ENCODE peak calls at places on chromosomes 4 and X, in ten cellular contexts. H, W, V, I, F, L, C, M, B and G are unnamed samples.
A peak's percentile ranks its signal among the peaks of the same experiment; 100 is the strongest.

GRCh38 chrX:123976671-123977316 is 15.3 kb downstream of the STAG2 start:
- DNase-seq in C (no peak), I (no peak), H (no peak), B (no peak), F (peak; percentile 31), V (no peak), W (no peak), L (no peak), M (no peak), G (no peak)

GRCh38 chr4:185128272-185129119 is 14.6 kb upstream of the SLC25A4 start:
- DNase-seq in B (no peak), V (no peak), W (peak; percentile 26), C (peak; percentile 33), I (peak; percentile 71), H (peak; percentile 69), F (no peak), M (no peak), L (no peak), G (peak; percentile 26)

GRCh38 chrX:103734125-103734760 is 23.5 kb downstream of the TMEM31 start:
- DNase-seq in H (no peak), W (no peak), M (no peak), I (no peak), V (no peak), B (no peak), C (no peak), F (no peak), L (no peak), G (no peak)

GRCh38 chr4:169345207-169345788 is 74.5 kb upstream of the SH3RF1 start:
- DNase-seq in C (no peak), I (no peak), B (no peak), W (no peak), L (no peak), M (no peak), F (no peak), V (no peak), H (no peak), G (no peak)

GRCh38 chrX:56498756-56499155 is 64.7 kb upstream of the UBQLN2 start:
- DNase-seq in W (no peak), M (no peak), H (no peak), C (no peak), V (no peak), B (no peak), I (no peak), L (no peak), F (no peak), G (no peak)

GRCh38 chrX:27815209-27815608 is 7.4 kb downstream of the MAGEB10 start:
- DNase-seq in F (no peak), H (no peak), L (no peak), B (no peak), V (no peak), C (no peak), W (no peak), M (no peak), I (no peak), G (no peak)

GRCh38 chr4:73103799-73104503 is 34.4 kb upstream of the COX18 start:
- DNase-seq in I (no peak), H (no peak), W (no peak), L (no peak), C (no peak), F (peak; percentile 93), V (no peak), B (no peak), M (no peak), G (no peak)

GRCh38 chrX:119189586-119189985 is 46.5 kb upstream of the PGRMC1 start:
- DNase-seq in H (no peak), M (peak; percentile 51), I (no peak), V (no peak), B (peak; percentile 77), L (no peak), W (peak; percentile 45), F (no peak), C (peak; percentile 48), G (peak; percentile 62)

GRCh38 chrX:72295745-72296144 is 10.0 kb downstream of the CITED1 start:
- DNase-seq in B (no peak), W (no peak), I (no peak), L (no peak), C (no peak), F (no peak), V (no peak), H (no peak), M (no peak), G (no peak)

GRCh38 chrX:28659269-28659668 is 72.0 kb downstream of the IL1RAPL1 start:
- DNase-seq in F (no peak), W (no peak), I (no peak), L (no peak), V (no peak), B (no peak), H (no peak), C (no peak), M (no peak), G (no peak)

GRCh38 chrX:140762061-140762460 is 52.5 kb downstream of the LINC00632 start:
- DNase-seq in L (peak; percentile 32), B (peak; percentile 66), C (no peak), H (peak; percentile 75), M (peak; percentile 30), I (no peak), W (no peak), V (peak; percentile 38), F (peak; percentile 5), G (no peak)

GRCh38 chrX:103607385-103608304 is at the start of gene TCEAL3:
- DNase-seq in L (peak; percentile 47), B (no peak), F (no peak), M (peak; percentile 45), W (peak; percentile 64), V (peak; percentile 57), I (peak; percentile 81), C (peak; percentile 69), H (peak; percentile 67), G (peak; percentile 40)

GRCh38 chr4:21209854-21210253 is 509.6 kb downstream of the PACRGL start:
- DNase-seq in L (no peak), M (no peak), W (no peak), B (no peak), H (no peak), V (no peak), I (no peak), C (no peak), F (no peak), G (no peak)

GRCh38 chrX:153462291-153462690 is 8.1 kb downstream of the HAUS7 start:
- DNase-seq in L (no peak), M (no peak), B (no peak), H (no peak), W (no peak), I (no peak), V (no peak), F (no peak), C (no peak), G (no peak)
- H3K27me3 ChIP-seq in L (no peaks in the 10 kb centered on the region), M (no peaks in the 10 kb centered on the region), B (no peaks in the 10 kb centered on the region), H (no peaks in the 10 kb centered on the region), W (no peaks in the 10 kb centered on the region), I (no peaks in the 10 kb centered on the region), V (peaks cover 9% of the 10 kb centered on the region), F (no peaks in the 10 kb centered on the region), C (no peaks in the 10 kb centered on the region), G (no peaks in the 10 kb centered on the region)

GRCh38 chr4:78033859-78034258 is 23.3 kb upstream of the FRAS1 start:
- DNase-seq in B (no peak), W (no peak), L (no peak), H (no peak), C (no peak), I (no peak), M (no peak), V (no peak), F (no peak), G (no peak)

GRCh38 chr4:78040431-78040830 is 16.7 kb upstream of the FRAS1 start:
- DNase-seq in I (no peak), V (no peak), M (no peak), H (no peak), F (no peak), L (no peak), W (no peak), C (no peak), B (no peak), G (no peak)

GRCh38 chr4:78039678-78040077 is 17.4 kb upstream of the FRAS1 start:
- DNase-seq in B (no peak), H (no peak), F (no peak), I (no peak), C (no peak), V (no peak), W (no peak), L (no peak), M (no peak), G (no peak)

GRCh38 chr4:78032929-78033328 is 24.2 kb upstream of the FRAS1 start:
- DNase-seq in V (no peak), I (no peak), M (no peak), L (no peak), H (no peak), W (no peak), C (no peak), B (no peak), F (no peak), G (no peak)

DNA sequence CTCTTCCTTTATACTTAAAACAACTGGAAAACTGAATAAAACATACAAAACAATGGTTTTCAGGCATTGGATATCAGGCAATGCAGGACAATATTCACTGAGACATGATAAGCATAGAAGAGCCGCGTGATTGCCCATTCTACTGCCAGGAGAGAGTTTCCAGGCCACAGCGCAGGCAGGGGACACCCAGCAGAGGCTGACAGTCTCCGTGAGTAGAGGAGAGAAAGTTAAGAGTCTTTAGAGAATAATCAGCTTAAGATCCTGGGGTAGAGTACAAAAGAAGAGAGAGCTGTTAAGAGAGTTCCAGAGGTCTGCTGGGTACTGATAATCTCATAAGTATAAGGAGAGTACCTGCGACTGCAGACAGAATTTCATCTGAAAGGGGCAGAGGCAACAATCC is 18.4 kb upstream of the FRAS1 start:
- DNase-seq in W (no peak), C (no peak), L (no peak), I (no peak), B (no peak), V (no peak), F (no peak), H (peak; percentile 75), M (no peak), G (no peak)
- TF ChIP-seq CTCF in W (no peak), C (no peak), L (no peak), I (no peak), B (no peak), V (no peak), F (no peak), H (no peak), M (no peak), G (no peak)

GRCh38 chr4:3516836-3517730 is 15.1 kb downstream of the LRPAP1 start:
- DNase-seq in M (no peak), W (no peak), I (no peak), C (no peak), H (no peak), F (no peak), L (no peak), V (no peak), B (no peak), G (peak; percentile 11)
- H3K36me3 ChIP-seq in M (peaks cover 81% of the 10 kb centered on the region), W (peaks cover 2% of the 10 kb centered on the region), I (no peaks in the 10 kb centered on the region), C (no peaks in the 10 kb centered on the region), H (no peaks in the 10 kb centered on the region), F (peaks cover 41% of the 10 kb centered on the region), L (peaks cover 36% of the 10 kb centered on the region), V (peaks cover 100% of the 10 kb centered on the region), B (peaks cover 99% of the 10 kb centered on the region), G (peaks cover 98% of the 10 kb centered on the region)

DNA sequence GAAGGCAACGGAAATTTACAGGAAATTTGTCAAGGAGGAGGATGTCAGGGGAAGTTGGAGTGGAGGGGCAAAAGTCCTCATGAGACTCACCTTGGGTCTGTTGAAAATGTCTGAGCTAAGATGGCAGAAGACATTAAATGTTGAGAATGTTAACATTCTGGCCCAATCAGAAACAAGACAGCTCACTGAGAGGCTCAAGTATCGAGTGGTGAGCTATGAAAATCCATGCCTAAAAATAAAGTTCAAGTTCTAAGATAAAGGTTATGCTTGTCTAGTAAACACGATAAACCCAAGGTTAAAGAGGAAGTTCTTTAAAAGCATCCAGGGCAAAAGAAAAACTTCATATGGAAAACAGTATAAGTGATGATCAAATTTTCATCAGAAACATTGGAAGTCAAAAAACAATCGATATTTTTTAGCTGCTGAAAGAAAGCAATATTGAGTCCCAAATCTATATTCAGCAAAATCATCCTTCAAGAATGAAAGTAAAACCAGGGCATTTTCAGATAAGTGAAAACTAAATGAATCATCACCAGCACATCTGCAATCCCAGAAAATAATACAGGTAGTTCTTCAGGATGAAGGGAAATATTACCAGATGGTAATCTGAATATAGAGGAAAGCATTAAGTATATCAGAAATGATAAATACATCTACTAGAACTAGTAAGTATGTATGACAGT is 462.4 kb downstream of the TLL1 start:
- DNase-seq in B (no peak), W (no peak), C (no peak), V (no peak), M (no peak), L (no peak), F (no peak), I (no peak), H (no peak), G (no peak)
- H3K27me3 ChIP-seq in B (no peaks in the 10 kb centered on the region), W (no peaks in the 10 kb centered on the region), C (no peaks in the 10 kb centered on the region), V (no peaks in the 10 kb centered on the region), M (no peaks in the 10 kb centered on the region), L (no peaks in the 10 kb centered on the region), F (no peaks in the 10 kb centered on the region), I (no peaks in the 10 kb centered on the region), H (no peaks in the 10 kb centered on the region), G (no peaks in the 10 kb centered on the region)